ENCODE peak calls at places on chromosomes 5 and 9, in four cellular contexts. V is tibial nerve, A is tibial artery, N is heart right ventricle. B is an unnamed sample. For H3K4me1, the result is how much of the 10 kb centered on the place peaks cover.

GRCh38 chr5:154858972-154859950 is 834 bp downstream of the CNOT8 start:
- DNase-seq in V (no peak), A (no peak), N (no peak), B (peak)

GRCh38 chr9:91151014-91151740 is 210.5 kb downstream of the AUH start:
- DNase-seq in V (no peak), A (no peak), N (no peak), B (peak)

GRCh38 chr9:94799578-94800264 is 73.2 kb downstream of the AOPEP start:
- DNase-seq in V (no peak), A (no peak), N (no peak), B (no peak)

GRCh38 chr5:66840527-66841013 is 244.4 kb downstream of the MAST4 start:
- DNase-seq in V (no peak), A (no peak), N (no peak), B (no peak)

GRCh38 chr5:177122566-177122965 is 11.0 kb upstream of the NSD1 start:
- DNase-seq in V (no peak), A (no peak), N (no peak), B (no peak)

GRCh38 chr5:112004867-112005532 is 248.0 kb upstream of the NREP start:
- DNase-seq in V (no peak), A (no peak), N (no peak), B (no peak)

GRCh38 chr9:81855538-81855937 is 72.7 kb upstream of the SPATA31D4 start:
- DNase-seq in V (no peak), A (no peak), N (no peak), B (no peak)

GRCh38 chr9:70385423-70385822 is 29.0 kb downstream of the KLF9 start:
- DNase-seq in V (no peak), A (no peak), N (no peak), B (no peak)

GRCh38 chr5:150278916-150279315 is 10.7 kb downstream of the CAMK2A start:
- DNase-seq in V (no peak), A (no peak), N (no peak), B (no peak)

GRCh38 chr5:150009671-150010387 is 9.3 kb downstream of the HMGXB3 start:
- DNase-seq in V (no peak), A (no peak), N (no peak), B (no peak)

GRCh38 chr5:68681929-68682328 is 411.9 kb upstream of the SLC30A5 start:
- DNase-seq in V (no peak), A (no peak), N (no peak), B (no peak)

GRCh38 chr5:66958126-66958983 is 238.2 kb downstream of the CD180 start:
- DNase-seq in V (no peak), A (no peak), N (no peak), B (no peak)

GRCh38 chr9:121750715-121751623 is 99.5 kb downstream of the DAB2IP start:
- DNase-seq in V (no peak), A (no peak), N (no peak), B (no peak)

GRCh38 chr9:5002811-5003210 is 17.7 kb downstream of the JAK2 start:
- DNase-seq in V (no peak), A (no peak), N (no peak), B (no peak)

DNA sequence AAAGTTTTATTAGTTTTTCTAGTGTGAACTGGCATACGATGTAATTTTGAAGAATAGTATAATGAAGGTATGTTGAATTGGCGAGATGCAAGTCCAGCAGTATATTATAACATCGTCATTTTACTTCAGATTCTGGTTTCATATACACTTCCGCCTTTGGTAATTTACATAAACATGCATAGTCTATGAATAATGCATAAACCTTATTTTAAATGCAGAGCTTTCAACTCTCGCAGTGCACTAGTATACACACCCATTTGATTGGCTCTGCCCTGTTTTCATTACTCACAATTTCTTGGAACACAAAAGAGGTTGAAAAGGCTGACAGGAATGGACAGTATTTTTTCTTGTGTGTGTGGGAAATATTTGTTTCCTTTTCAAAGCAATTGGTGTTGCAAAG is 128.9 kb upstream of the CCNH start:
- DNase-seq in V (no peak), A (no peak), N (no peak), B (no peak)
- H3K27ac ChIP-seq in V (no peak), A (no peak), N (no peak), B (no peak)

GRCh38 chr9:109436071-109436470 is 62.0 kb downstream of the PTPN3 start:
- DNase-seq in V (no peak), A (no peak), N (no peak), B (no peak)
- TF ChIP-seq CTCF in V (no peak), A (no peak), N (no peak), B (no peak)

DNA sequence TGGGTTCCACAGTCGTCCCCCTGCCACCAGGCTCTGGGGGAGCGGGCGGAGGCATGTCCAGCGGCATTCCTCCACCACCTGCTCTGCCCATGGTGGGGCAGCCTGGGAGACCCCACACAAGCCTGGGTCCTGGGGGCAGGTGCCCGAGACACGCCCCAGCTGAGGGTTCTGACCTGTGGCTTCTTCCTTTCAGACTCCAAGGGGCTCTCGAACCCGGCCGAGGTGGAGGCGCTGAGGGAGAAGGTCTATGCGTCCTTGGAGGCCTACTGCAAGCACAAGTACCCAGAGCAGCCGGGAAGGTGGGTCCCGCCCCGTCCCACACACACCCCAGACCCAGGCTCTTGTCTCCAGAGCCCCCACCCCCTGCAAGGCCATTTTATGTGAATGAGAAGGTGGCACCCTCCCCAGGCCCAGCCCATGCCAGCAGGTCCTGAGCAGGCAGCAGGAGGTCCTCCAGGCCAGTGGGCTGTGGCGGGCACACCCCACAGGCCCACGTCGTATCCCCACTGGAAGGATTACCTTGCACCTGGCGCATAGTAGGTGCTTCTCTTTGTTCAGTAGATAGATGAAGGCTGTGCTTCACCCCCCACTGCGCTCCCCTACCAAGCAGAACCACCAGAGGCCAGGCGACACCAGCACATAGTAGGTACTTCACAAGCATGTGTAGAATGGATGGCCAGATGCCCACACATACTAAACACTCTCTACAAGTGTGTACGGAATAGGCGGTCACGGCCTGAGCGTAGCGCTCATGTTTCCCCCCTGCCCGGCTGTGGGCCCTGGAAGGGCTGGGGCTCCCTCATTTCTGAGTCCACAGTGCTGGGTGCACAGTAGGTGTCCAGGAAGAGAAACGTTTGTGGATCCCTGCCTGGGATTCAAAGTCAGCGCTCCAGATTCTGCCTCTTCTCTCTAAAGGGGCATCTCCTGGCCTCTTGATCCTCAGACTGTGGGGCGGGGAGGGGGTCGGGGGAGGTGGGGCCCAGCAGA is 107.9 kb downstream of the RXRA start:
- DNase-seq in V (no peak), A (no peak), N (no peak), B (no peak)
- H3K4me1 ChIP-seq in V (half or more), A (under half), N (half or more), B (under half)

GRCh38 chr5:169289520-169289919 is 11.4 kb downstream of the SLIT3 start:
- DNase-seq in V (no peak), A (no peak), N (no peak), B (no peak)

GRCh38 chr5:169290895-169291294 is 10.0 kb downstream of the SLIT3 start:
- DNase-seq in V (no peak), A (no peak), N (no peak), B (no peak)

GRCh38 chr5:169286572-169287325 is 14.2 kb downstream of the SLIT3 start:
- DNase-seq in V (no peak), A (peak), N (peak), B (no peak)

GRCh38 chr5:169288066-169288753 is 12.7 kb downstream of the SLIT3 start:
- DNase-seq in V (no peak), A (no peak), N (no peak), B (no peak)

GRCh38 chr5:169287529-169287928 is 13.4 kb downstream of the SLIT3 start:
- DNase-seq in V (no peak), A (no peak), N (no peak), B (no peak)
- H3K27ac ChIP-seq in V (no peak), A (peak), N (no peak), B (no peak)

GRCh38 chr5:43008369-43009158 is 31.6 kb downstream of the ANXA2R start:
- DNase-seq in V (peak), A (peak), N (peak), B (peak)
- TF ChIP-seq CTCF in V (no peak), A (no peak), N (peak), B (peak)

B was measured in Peyer's patch.